ENCODE peak calls at places on chromosomes 6 and 20, in four cellular contexts. I, E, F and K are unnamed samples.
A peak's percentile ranks its signal among the peaks of the same experiment; 100 is the strongest.

GRCh38 chr6:56914791-56915658 is 39.9 kb upstream of the BEND6 start:
- DNase-seq in I (no peak), E (no peak), F (no peak), K (no peak)

GRCh38 chr6:148811472-148811871 is 64.6 kb downstream of the UST start:
- DNase-seq in I (no peak), E (no peak), F (no peak), K (no peak)

GRCh38 chr20:38723982-38724602 is at the start of gene SLC32A1:
- DNase-seq in I (no peak), E (peak; percentile 38), F (no peak), K (peak; percentile 77)

GRCh38 chr6:13237318-13237717 is 91.0 kb downstream of the TBC1D7 start:
- DNase-seq in I (no peak), E (no peak), F (no peak), K (no peak)

GRCh38 chr20:48846516-48847492 is 19.0 kb upstream of the PREX1 start:
- DNase-seq in I (peak; percentile 67), E (no peak), F (peak; percentile 19), K (no peak)

GRCh38 chr6:83511901-83512681 is at the start of gene PRSS35:
- DNase-seq in I (peak; percentile 14), E (peak; percentile 68), F (no peak), K (peak; percentile 92)

GRCh38 chr6:99349620-99350141 is at the start of gene FAXC:
- DNase-seq in I (peak; percentile 75), E (peak; percentile 77), F (no peak), K (no peak)

GRCh38 chr6:474454-475185 is 83.1 kb downstream of the IRF4 start:
- DNase-seq in I (no peak), E (no peak), F (peak; percentile 62), K (no peak)

GRCh38 chr6:1584996-1585668 is 24.6 kb upstream of the FOXC1 start:
- DNase-seq in I (no peak), E (no peak), F (no peak), K (no peak)

GRCh38 chr6:113359155-113360140 is 497.7 kb upstream of the MARCKS start:
- DNase-seq in I (no peak), E (no peak), F (no peak), K (no peak)